ENCODE peak calls at places on chromosomes 11 and 22, in six cellular contexts. One of them, this sample, is unnamed.
A peak's percentile ranks its signal among the peaks of the same experiment; 100 is the strongest.

GRCh38 chr22:35449829-35450689 is 50.1 kb downstream of the MCM5 start:
- DNase-seq in neural progenitor cell: no peak
- DNase-seq in epithelial cell of esophagus: no peak
- DNase-seq in A549: no peak
- DNase-seq in WTC11: no peak
- DNase-seq in omental fat pad: no peak
- DNase-seq in this sample: no peak

GRCh38 chr11:95337175-95337957 is 106.4 kb upstream of the SESN3 start:
- DNase-seq in neural progenitor cell: peak; percentile 90
- DNase-seq in epithelial cell of esophagus: peak; percentile 90
- DNase-seq in A549: no peak
- DNase-seq in WTC11: peak; percentile 51
- DNase-seq in omental fat pad: no peak
- DNase-seq in this sample: peak; percentile 78

GRCh38 chr22:20431520-20432237 is 5.9 kb downstream of the SCARF2 start:
- DNase-seq in neural progenitor cell: peak; percentile 37
- DNase-seq in epithelial cell of esophagus: no peak
- DNase-seq in A549: no peak
- DNase-seq in WTC11: peak; percentile 51
- DNase-seq in omental fat pad: no peak
- DNase-seq in this sample: no peak

GRCh38 chr11:128343870-128344269 is 243.5 kb downstream of the ETS1 start:
- DNase-seq in neural progenitor cell: no peak
- DNase-seq in epithelial cell of esophagus: peak; percentile 78
- DNase-seq in A549: no peak
- DNase-seq in WTC11: no peak
- DNase-seq in omental fat pad: no peak
- DNase-seq in this sample: no peak

GRCh38 chr11:75317446-75318122 is 33.9 kb downstream of the ARRB1 start:
- DNase-seq in neural progenitor cell: no peak
- DNase-seq in epithelial cell of esophagus: no peak
- DNase-seq in A549: no peak
- DNase-seq in WTC11: no peak
- DNase-seq in omental fat pad: no peak
- DNase-seq in this sample: no peak

GRCh38 chr11:113048820-113049555 is 87.8 kb downstream of the NCAM1 start:
- DNase-seq in neural progenitor cell: no peak
- DNase-seq in epithelial cell of esophagus: peak; percentile 84
- DNase-seq in A549: no peak
- DNase-seq in WTC11: no peak
- DNase-seq in omental fat pad: no peak
- DNase-seq in this sample: peak; percentile 9

GRCh38 chr11:83694191-83694905 is 408.2 kb upstream of the CCDC90B start:
- DNase-seq in neural progenitor cell: no peak
- DNase-seq in epithelial cell of esophagus: no peak
- DNase-seq in A549: no peak
- DNase-seq in WTC11: no peak
- DNase-seq in omental fat pad: no peak
- DNase-seq in this sample: no peak

GRCh38 chr11:130499828-130500227 is 51.4 kb downstream of the ADAMTS15 start:
- DNase-seq in neural progenitor cell: no peak
- DNase-seq in epithelial cell of esophagus: peak; percentile 21
- DNase-seq in A549: no peak
- DNase-seq in WTC11: no peak
- DNase-seq in omental fat pad: no peak
- DNase-seq in this sample: no peak

GRCh38 chr22:21861856-21862255 is 5.6 kb downstream of the MAPK1 start:
- DNase-seq in neural progenitor cell: no peak
- DNase-seq in epithelial cell of esophagus: peak; percentile 81
- DNase-seq in A549: no peak
- DNase-seq in WTC11: no peak
- DNase-seq in omental fat pad: no peak
- DNase-seq in this sample: no peak

GRCh38 chr22:36419177-36419911 is 31.6 kb upstream of the MYH9 start:
- DNase-seq in neural progenitor cell: no peak
- DNase-seq in epithelial cell of esophagus: peak; percentile 20
- DNase-seq in A549: no peak
- DNase-seq in WTC11: no peak
- DNase-seq in omental fat pad: no peak
- DNase-seq in this sample: no peak

GRCh38 chr22:39135092-39135896 is 17.2 kb downstream of the CBX7 start:
- DNase-seq in neural progenitor cell: peak; percentile 87
- DNase-seq in epithelial cell of esophagus: peak; percentile 42
- DNase-seq in A549: peak; percentile 68
- DNase-seq in WTC11: peak; percentile 90
- DNase-seq in omental fat pad: no peak
- DNase-seq in this sample: no peak

GRCh38 chr22:49960967-49961600 is 512 bp downstream of the PIM3 start:
- DNase-seq in neural progenitor cell: peak; percentile 56
- DNase-seq in epithelial cell of esophagus: peak; percentile 81
- DNase-seq in A549: no peak
- DNase-seq in WTC11: peak; percentile 27
- DNase-seq in omental fat pad: peak; percentile 21
- DNase-seq in this sample: no peak

GRCh38 chr22:35892192-35892591 is 136.4 kb downstream of the RBFOX2 start:
- DNase-seq in neural progenitor cell: no peak
- DNase-seq in epithelial cell of esophagus: peak; percentile 70
- DNase-seq in A549: no peak
- DNase-seq in WTC11: no peak
- DNase-seq in omental fat pad: no peak
- DNase-seq in this sample: no peak

DNA sequence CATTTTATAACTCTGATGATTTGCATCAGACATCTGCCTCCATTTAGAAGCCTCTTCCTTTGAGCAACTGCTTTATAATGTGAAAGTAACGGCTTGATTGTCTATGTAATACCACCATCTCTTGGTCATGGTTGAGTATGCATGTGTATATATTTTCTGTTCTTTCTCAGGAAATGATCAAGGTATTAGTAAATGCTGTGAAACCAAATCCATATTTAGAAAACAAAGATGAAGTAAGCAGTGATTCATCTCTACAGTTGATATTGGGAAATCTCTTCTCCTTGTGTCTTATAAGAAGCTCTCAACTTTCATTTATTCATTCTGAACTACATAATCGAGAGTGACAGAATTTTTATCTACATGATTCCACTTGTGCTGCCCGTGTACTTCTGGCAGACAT is 104.6 kb upstream of the ANO3 start:
- DNase-seq in neural progenitor cell: peak; percentile 10
- DNase-seq in epithelial cell of esophagus: peak; percentile 92
- DNase-seq in A549: peak; percentile 2
- DNase-seq in WTC11: no peak
- DNase-seq in omental fat pad: no peak
- DNase-seq in this sample: peak; percentile 23
- TF ChIP-seq CTCF in neural progenitor cell: peak; percentile 35
- TF ChIP-seq CTCF in epithelial cell of esophagus: peak; percentile 54
- TF ChIP-seq CTCF in A549: peak; percentile 61
- TF ChIP-seq CTCF in WTC11: no peak
- TF ChIP-seq CTCF in omental fat pad: no peak
- TF ChIP-seq CTCF in this sample: no peak

GRCh38 chr22:23514317-23515038 is 65.6 kb downstream of the IGLL1 start:
- DNase-seq in neural progenitor cell: no peak
- DNase-seq in epithelial cell of esophagus: no peak
- DNase-seq in A549: no peak
- DNase-seq in WTC11: peak; percentile 49
- DNase-seq in omental fat pad: no peak
- DNase-seq in this sample: no peak
- TF ChIP-seq CTCF in neural progenitor cell: no peak
- TF ChIP-seq CTCF in epithelial cell of esophagus: no peak
- TF ChIP-seq CTCF in A549: no peak
- TF ChIP-seq CTCF in WTC11: no peak
- TF ChIP-seq CTCF in omental fat pad: no peak
- TF ChIP-seq CTCF in this sample: no peak

GRCh38 chr11:57491371-57492061 is 24.0 kb downstream of the SLC43A1 start:
- DNase-seq in neural progenitor cell: peak; percentile 72
- DNase-seq in epithelial cell of esophagus: peak; percentile 26
- DNase-seq in A549: no peak
- DNase-seq in WTC11: peak; percentile 78
- DNase-seq in omental fat pad: no peak
- DNase-seq in this sample: no peak
- TF ChIP-seq CTCF in neural progenitor cell: peak; percentile 78
- TF ChIP-seq CTCF in epithelial cell of esophagus: peak; percentile 48
- TF ChIP-seq CTCF in A549: peak; percentile 62
- TF ChIP-seq CTCF in WTC11: peak; percentile 89
- TF ChIP-seq CTCF in omental fat pad: no peak
- TF ChIP-seq CTCF in this sample: peak; percentile 73

DNA sequence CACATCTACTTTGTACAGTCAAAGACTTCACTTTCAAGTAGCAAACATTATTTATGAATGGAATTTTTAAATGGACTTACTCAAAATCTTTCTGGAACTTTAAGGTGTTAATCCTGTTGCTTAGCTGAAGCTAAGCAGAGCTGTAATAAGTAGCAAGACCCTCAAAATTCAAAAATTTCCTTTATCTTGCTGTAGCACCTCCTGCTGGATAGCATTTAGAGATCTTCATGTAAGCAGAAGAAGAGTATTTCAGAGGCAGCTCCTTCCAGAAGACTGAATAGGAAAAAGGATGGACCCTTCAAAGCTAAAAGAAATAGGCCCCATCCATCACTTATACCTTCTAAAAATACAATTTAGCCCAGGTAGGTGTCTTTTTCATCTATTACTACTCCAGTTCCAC is 3.4 kb downstream of the PHF21A start:
- DNase-seq in neural progenitor cell: no peak
- DNase-seq in epithelial cell of esophagus: no peak
- DNase-seq in A549: no peak
- DNase-seq in WTC11: no peak
- DNase-seq in omental fat pad: no peak
- DNase-seq in this sample: no peak
- TF ChIP-seq CTCF in neural progenitor cell: peak; percentile 39
- TF ChIP-seq CTCF in epithelial cell of esophagus: peak; percentile 17
- TF ChIP-seq CTCF in A549: peak; percentile 45
- TF ChIP-seq CTCF in WTC11: no peak
- TF ChIP-seq CTCF in omental fat pad: no peak
- TF ChIP-seq CTCF in this sample: no peak

DNA sequence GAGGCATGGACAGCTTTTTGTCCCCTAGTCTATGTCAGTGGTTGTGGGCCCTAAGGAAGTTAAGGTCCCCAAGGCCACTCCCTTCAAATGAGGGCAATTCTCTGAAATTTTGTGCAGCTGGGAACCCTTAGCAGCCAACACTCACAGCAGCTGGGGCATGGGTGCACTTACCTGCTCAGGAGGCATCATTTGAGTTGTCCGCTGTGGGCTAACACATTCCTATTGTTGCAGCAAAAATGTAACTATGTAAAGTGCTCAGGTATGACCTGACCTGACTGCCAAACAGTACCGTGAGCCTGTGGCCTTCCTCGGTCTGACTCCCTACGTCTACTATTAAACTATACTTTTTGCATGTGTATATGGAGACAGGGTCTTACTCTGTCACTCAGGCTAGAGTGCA is 5.8 kb upstream of the MRTFA start:
- DNase-seq in neural progenitor cell: no peak
- DNase-seq in epithelial cell of esophagus: no peak
- DNase-seq in A549: no peak
- DNase-seq in WTC11: no peak
- DNase-seq in omental fat pad: no peak
- DNase-seq in this sample: no peak
- TF ChIP-seq CTCF in neural progenitor cell: no peak
- TF ChIP-seq CTCF in epithelial cell of esophagus: no peak
- TF ChIP-seq CTCF in A549: no peak
- TF ChIP-seq CTCF in WTC11: no peak
- TF ChIP-seq CTCF in omental fat pad: no peak
- TF ChIP-seq CTCF in this sample: no peak

GRCh38 chr11:36048496-36049247 is 104.8 kb downstream of the LDLRAD3 start:
- DNase-seq in neural progenitor cell: no peak
- DNase-seq in epithelial cell of esophagus: no peak
- DNase-seq in A549: no peak
- DNase-seq in WTC11: no peak
- DNase-seq in omental fat pad: no peak
- DNase-seq in this sample: no peak

GRCh38 chr11:36054628-36055027 is 110.8 kb downstream of the LDLRAD3 start:
- DNase-seq in neural progenitor cell: no peak
- DNase-seq in epithelial cell of esophagus: no peak
- DNase-seq in A549: no peak
- DNase-seq in WTC11: no peak
- DNase-seq in omental fat pad: no peak
- DNase-seq in this sample: no peak

GRCh38 chr11:36053314-36053713 is 109.5 kb downstream of the LDLRAD3 start:
- DNase-seq in neural progenitor cell: no peak
- DNase-seq in epithelial cell of esophagus: no peak
- DNase-seq in A549: no peak
- DNase-seq in WTC11: no peak
- DNase-seq in omental fat pad: no peak
- DNase-seq in this sample: no peak

GRCh38 chr11:36053901-36054300 is 110.0 kb downstream of the LDLRAD3 start:
- DNase-seq in neural progenitor cell: no peak
- DNase-seq in epithelial cell of esophagus: no peak
- DNase-seq in A549: no peak
- DNase-seq in WTC11: no peak
- DNase-seq in omental fat pad: no peak
- DNase-seq in this sample: no peak

GRCh38 chr11:36051235-36052072 is 107.6 kb downstream of the LDLRAD3 start:
- DNase-seq in neural progenitor cell: no peak
- DNase-seq in epithelial cell of esophagus: no peak
- DNase-seq in A549: no peak
- DNase-seq in WTC11: no peak
- DNase-seq in omental fat pad: no peak
- DNase-seq in this sample: no peak
- TF ChIP-seq CTCF in neural progenitor cell: no peak
- TF ChIP-seq CTCF in epithelial cell of esophagus: no peak
- TF ChIP-seq CTCF in A549: no peak
- TF ChIP-seq CTCF in WTC11: no peak
- TF ChIP-seq CTCF in omental fat pad: no peak
- TF ChIP-seq CTCF in this sample: no peak

This sample was measured in keratinocyte.